ENCODE peak calls at places on chromosomes 5 and 9, in four cellular contexts. A, Q, D and B are unnamed samples.

GRCh38 chr9:77210116-77210515 is 32.8 kb downstream of the VPS13A start:
- DNase-seq in A (no peak), D (no peak), Q (peak), B (no peak)

GRCh38 chr5:143143973-143144372 is 259.5 kb downstream of the NR3C1 start:
- DNase-seq in D (no peak), A (no peak), Q (no peak), B (no peak)

GRCh38 chr5:178257650-178258049 is 25.0 kb upstream of the PHYKPL start:
- DNase-seq in Q (no peak), A (no peak), D (no peak), B (no peak)

GRCh38 chr9:38284768-38285080 is 107.8 kb upstream of the ALDH1B1 start:
- DNase-seq in Q (peak), D (no peak), A (no peak), B (peak)

GRCh38 chr9:111627260-111627963 is 3.7 kb upstream of the DNAJC25 start:
- DNase-seq in Q (no peak), D (no peak), A (no peak), B (no peak)

GRCh38 chr9:81575976-81576375 is 113.4 kb downstream of the TLE1 start:
- DNase-seq in A (no peak), Q (no peak), D (no peak), B (no peak)

GRCh38 chr9:111700776-111701175 is 39.4 kb downstream of the GNG10 start:
- DNase-seq in Q (no peak), A (no peak), D (no peak), B (no peak)

GRCh38 chr5:95927927-95928723 is 33.5 kb downstream of the ELL2 start:
- DNase-seq in Q (no peak), D (no peak), A (no peak), B (no peak)

GRCh38 chr5:160922311-160922710 is 70.3 kb upstream of the ATP10B start:
- DNase-seq in A (no peak), D (no peak), Q (no peak), B (no peak)

GRCh38 chr9:89621676-89622075 is 16.9 kb downstream of the GADD45G start:
- DNase-seq in Q (no peak), A (no peak), D (no peak), B (no peak)

GRCh38 chr5:33890633-33891032 is 1.2 kb downstream of the ADAMTS12 start:
- DNase-seq in D (no peak), Q (peak), A (no peak), B (peak)
- TF ChIP-seq CTCF in D (no peak), Q (peak), A (no peak), B (peak)

GRCh38 chr9:84397822-84398221 is 57.3 kb upstream of the SLC28A3 start:
- DNase-seq in Q (no peak), A (no peak), D (no peak), B (peak)

GRCh38 chr9:84402517-84402916 is 62.0 kb upstream of the SLC28A3 start:
- DNase-seq in Q (no peak), A (no peak), D (no peak), B (no peak)

GRCh38 chr9:84393266-84393905 is 52.8 kb upstream of the SLC28A3 start:
- DNase-seq in A (no peak), Q (no peak), D (no peak), B (peak)

GRCh38 chr9:84394036-84394435 is 53.5 kb upstream of the SLC28A3 start:
- DNase-seq in D (no peak), Q (no peak), A (no peak), B (no peak)

GRCh38 chr9:84397151-84397728 is 56.7 kb upstream of the SLC28A3 start:
- DNase-seq in D (peak), A (no peak), Q (peak), B (peak)
- TF ChIP-seq CTCF in D (no peak), A (peak), Q (peak), B (peak)

GRCh38 chr9:117929873-117930272 is 225.7 kb downstream of the TLR4 start:
- DNase-seq in Q (no peak), D (no peak), A (no peak), B (no peak)

GRCh38 chr9:117926031-117926655 is 221.9 kb downstream of the TLR4 start:
- DNase-seq in D (no peak), Q (no peak), A (no peak), B (no peak)

GRCh38 chr9:117932585-117932984 is 228.4 kb downstream of the TLR4 start:
- DNase-seq in Q (no peak), D (no peak), A (no peak), B (no peak)

DNA sequence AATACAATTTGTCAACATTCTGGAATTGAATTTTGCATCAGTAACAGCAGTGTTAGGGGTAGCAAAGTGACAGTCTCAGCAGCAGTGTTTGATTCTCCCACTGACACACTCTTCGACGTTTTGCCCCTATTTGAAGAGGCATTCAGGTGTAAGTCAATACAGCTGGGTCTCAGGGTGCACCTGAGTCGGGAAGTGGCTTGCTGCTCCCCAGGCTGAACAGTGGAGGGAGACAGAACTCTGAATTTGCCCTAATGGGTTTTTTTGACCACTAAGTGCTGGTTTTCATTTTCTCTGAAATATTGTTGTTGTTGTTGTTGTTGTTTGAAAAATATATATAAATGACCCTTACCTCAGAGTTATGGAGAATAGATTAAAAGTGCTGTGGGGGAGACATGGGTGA is 223.2 kb downstream of the TLR4 start:
- DNase-seq in D (no peak), A (no peak), Q (peak), B (no peak)
- TF ChIP-seq CTCF in D (no peak), A (peak), Q (peak), B (no peak)

DNA sequence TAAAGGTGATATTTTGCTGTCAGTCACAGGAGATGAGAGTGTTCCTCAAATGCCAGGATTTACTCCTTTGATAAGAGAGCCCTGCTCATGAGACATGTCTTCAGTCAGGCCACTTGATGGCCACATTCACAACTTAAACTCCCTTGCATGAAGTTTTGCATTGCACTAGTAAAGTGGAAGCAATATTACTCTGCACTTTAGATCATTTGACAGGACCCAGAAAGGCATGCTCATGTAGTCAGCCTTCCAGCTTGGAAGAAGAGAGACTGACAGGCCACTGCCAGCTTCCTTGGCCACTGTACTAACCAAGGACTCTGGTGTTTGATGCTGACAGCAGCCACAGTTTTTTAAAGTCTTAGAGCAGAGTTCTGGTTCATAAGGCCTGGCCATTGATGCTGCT is 42.6 kb downstream of the NPR3 start:
- DNase-seq in A (no peak), D (no peak), Q (no peak), B (no peak)
- TF ChIP-seq CTCF in A (no peak), D (no peak), Q (no peak), B (no peak)